ENCODE peak calls at places on chromosomes 7 and 10, in six cellular contexts. J is NCI-H460; X is EH; G is NCI-H1092 treated with DMSO at 0.1 percent for 48 hours; K is CD4-positive, alpha-beta memory T cell; O is WTC11. Q is an unnamed sample.

GRCh38 chr7:151795168-151795754 is 81.7 kb downstream of the PRKAG2 start:
- DNase-seq in J (no peak), X (no peak), G (no peak), K (peak), O (peak), Q (no peak)

GRCh38 chr7:148912758-148913541 is 28.9 kb upstream of the EZH2 start:
- DNase-seq in J (no peak), X (no peak), G (no peak), K (peak), O (no peak), Q (no peak)

GRCh38 chr10:71698737-71699136 is 20.8 kb downstream of the C10orf105 start:
- DNase-seq in J (no peak), X (no peak), G (no peak), K (no peak), O (no peak), Q (no peak)

GRCh38 chr7:120944826-120945562 is 5.6 kb upstream of the ING3 start:
- DNase-seq in J (no peak), X (no peak), G (peak), K (no peak), O (no peak), Q (peak)

GRCh38 chr7:41956276-41956675 is 253.4 kb upstream of the INHBA start:
- DNase-seq in J (no peak), X (no peak), G (no peak), K (no peak), O (no peak), Q (no peak)

GRCh38 chr10:24428410-24428782 is 219.5 kb downstream of the KIAA1217 start:
- DNase-seq in J (no peak), X (peak), G (no peak), K (no peak), O (no peak), Q (no peak)

GRCh38 chr7:80095545-80095944 is 39.1 kb upstream of the GNAI1 start:
- DNase-seq in J (peak), X (peak), G (peak), K (no peak), O (no peak), Q (no peak)

GRCh38 chr10:132990684-132991545 is 48.5 kb upstream of the CFAP46 start:
- DNase-seq in J (no peak), X (no peak), G (no peak), K (no peak), O (no peak), Q (no peak)

GRCh38 chr10:125171402-125172316 is 11.3 kb upstream of the CTBP2 start:
- DNase-seq in J (no peak), X (no peak), G (no peak), K (no peak), O (no peak), Q (no peak)

GRCh38 chr7:99036531-99037175 is 107.3 kb downstream of the SMURF1 start:
- DNase-seq in J (peak), X (peak), G (no peak), K (no peak), O (peak), Q (no peak)

GRCh38 chr7:14892961-14893360 is 9.6 kb downstream of the DGKB start:
- DNase-seq in J (no peak), X (no peak), G (no peak), K (no peak), O (no peak), Q (no peak)

GRCh38 chr10:49610735-49611165 is 640 bp downstream of the SLC18A3 start:
- DNase-seq in J (no peak), X (no peak), G (no peak), K (no peak), O (no peak), Q (peak)